ENCODE peak calls at places on chromosomes 11 and 22, in nine cellular contexts. I is iris pigment epithelial cell; J is stimulated activated effector memory CD8-positive, alpha-beta T cell treated with anti-CD3 and anti-CD28 coated beads, Interleukin-12 subunit alpha, Interleukin-12 subunit beta, amount 100 ng/mL, for 72 hours; G is GM19239; Q is AG04450; O is WTC11; N is neural progenitor cell; E is neural crest cell; M is stimulated activated CD4-positive, alpha-beta T cell treated with anti-CD3 and anti-CD28 coated beads, Interleukin-4, amount 100 ng/mL, for 48 hours. K is an unnamed sample.

GRCh38 chr22:44384563-44384940 is 71.8 kb upstream of the SHISAL1 start:
- DNase-seq in I (no peak), J (no peak), G (no peak), Q (no peak), O (no peak), N (no peak), E (no peak), M (no peak), K (no peak)

GRCh38 chr11:118057424-118058145 is 19.3 kb upstream of the TMPRSS4 start:
- DNase-seq in I (no peak), J (no peak), G (no peak), Q (no peak), O (no peak), N (no peak), E (no peak), M (no peak), K (peak)

GRCh38 chr11:12950681-12951080 is 58.4 kb upstream of the RASSF10 start:
- DNase-seq in I (peak), J (no peak), G (no peak), Q (no peak), O (no peak), N (no peak), E (no peak), M (no peak), K (no peak)

GRCh38 chr11:115362997-115363396 is 141.2 kb downstream of the CADM1 start:
- DNase-seq in I (no peak), J (no peak), G (no peak), Q (no peak), O (no peak), N (no peak), E (no peak), M (no peak), K (no peak)

GRCh38 chr11:67371199-67371548 is 2.2 kb downstream of the CLCF1 start:
- DNase-seq in I (no peak), J (no peak), G (no peak), Q (no peak), O (no peak), N (no peak), E (no peak), M (no peak), K (no peak)

GRCh38 chr11:34707462-34707840 is 86.6 kb downstream of the EHF start:
- DNase-seq in I (no peak), J (no peak), G (no peak), Q (no peak), O (no peak), N (no peak), E (no peak), M (no peak), K (no peak)

GRCh38 chr11:43278302-43278956 is 33.4 kb upstream of the API5 start:
- DNase-seq in I (peak), J (no peak), G (no peak), Q (no peak), O (peak), N (peak), E (no peak), M (no peak), K (no peak)

GRCh38 chr11:112962854-112963367 is 1.7 kb downstream of the NCAM1 start:
- DNase-seq in I (peak), J (no peak), G (no peak), Q (no peak), O (peak), N (peak), E (peak), M (no peak), K (peak)

GRCh38 chr11:117907276-117908110 is 21.7 kb downstream of the TMPRSS13 start:
- DNase-seq in I (peak), J (peak), G (no peak), Q (peak), O (peak), N (peak), E (peak), M (peak), K (peak)

GRCh38 chr22:49100316-49100715 is 727.4 kb downstream of the BRD1 start:
- DNase-seq in I (no peak), J (no peak), G (no peak), Q (no peak), O (no peak), N (no peak), E (no peak), M (no peak), K (no peak)

GRCh38 chr11:9200471-9200870 is 64.7 kb downstream of the DENND5A start:
- DNase-seq in I (no peak), J (no peak), G (no peak), Q (no peak), O (no peak), N (no peak), E (no peak), M (no peak), K (no peak)

GRCh38 chr11:985848-986247 is 50.7 kb downstream of the MUC6 start:
- DNase-seq in I (no peak), J (no peak), G (no peak), Q (no peak), O (no peak), N (no peak), E (no peak), M (no peak), K (no peak)

GRCh38 chr11:133477263-133477625 is 55.1 kb downstream of the OPCML start:
- DNase-seq in I (no peak), J (no peak), G (no peak), Q (no peak), O (no peak), N (no peak), E (no peak), M (no peak), K (no peak)

GRCh38 chr11:99425596-99425995 is 404.8 kb downstream of the CNTN5 start:
- DNase-seq in I (no peak), J (no peak), G (no peak), Q (no peak), O (no peak), N (no peak), E (no peak), M (no peak), K (no peak)